ENCODE peak calls at places on chromosomes 6 and 20, in nine cellular contexts. B is upper lobe of right lung, M is heart right ventricle, F is foreskin fibroblast, O is lung, E is MM.1S, P is HCT116, S is coronary artery, D is AG10803. R is an unnamed sample.

GRCh38 chr6:37779111-37779800 is 40.3 kb upstream of the ZFAND3 start:
- DNase-seq in B (no peak), M (no peak), F (peak; percentile 46), O (no peak), E (no peak), P (no peak), S (no peak), D (no peak), R (no peak)

GRCh38 chr20:24684421-24684871 is 215.0 kb downstream of the SYNDIG1 start:
- DNase-seq in B (peak; percentile 60), M (no peak), F (no peak), O (no peak), E (no peak), P (no peak), S (no peak), D (no peak), R (peak; percentile 59)

GRCh38 chr20:5192570-5193431 is 66.0 kb downstream of the CDS2 start:
- DNase-seq in B (no peak), M (no peak), F (no peak), O (no peak), E (peak; percentile 76), P (no peak), S (no peak), D (no peak), R (no peak)

GRCh38 chr6:70700922-70701876 is 33.5 kb downstream of the SMAP1 start:
- DNase-seq in B (no peak), M (peak; percentile 32), F (no peak), O (no peak), E (no peak), P (no peak), S (no peak), D (no peak), R (no peak)

GRCh38 chr20:57708694-57709673 is 831 bp downstream of the PMEPA1 start:
- DNase-seq in B (peak; percentile 72), M (peak; percentile 41), F (peak; percentile 31), O (no peak), E (no peak), P (no peak), S (no peak), D (no peak), R (peak; percentile 86)

GRCh38 chr20:9514072-9514460 is 324 bp upstream of the LAMP5 start:
- DNase-seq in B (no peak), M (no peak), F (no peak), O (no peak), E (no peak), P (no peak), S (no peak), D (no peak), R (no peak)

GRCh38 chr6:13390658-13391057 is 62.3 kb upstream of the TBC1D7 start:
- DNase-seq in B (no peak), M (no peak), F (no peak), O (no peak), E (peak; percentile 73), P (no peak), S (no peak), D (no peak), R (no peak)

GRCh38 chr6:126015869-126016268 is 29.5 kb downstream of the TRMT11 start:
- DNase-seq in B (no peak), M (no peak), F (no peak), O (no peak), E (no peak), P (no peak), S (no peak), D (peak; percentile 29), R (no peak)

GRCh38 chr20:35020108-35021031 is 64.7 kb downstream of the MYH7B start:
- DNase-seq in B (no peak), M (no peak), F (peak; percentile 26), O (no peak), E (no peak), P (no peak), S (no peak), D (peak; percentile 31), R (no peak)

GRCh38 chr6:108407952-108408351 is 113.1 kb downstream of the AFG1L start:
- DNase-seq in B (no peak), M (no peak), F (no peak), O (no peak), E (no peak), P (no peak), S (no peak), D (no peak), R (no peak)

GRCh38 chr6:33313709-33314514 is at the start of gene TAPBP:
- DNase-seq in B (peak; percentile 83), M (peak; percentile 70), F (peak; percentile 76), O (peak; percentile 61), E (peak; percentile 87), P (no peak), S (peak; percentile 83), D (peak; percentile 46), R (peak; percentile 92)

GRCh38 chr6:105213272-105213671 is 33.5 kb upstream of the POPDC3 start:
- DNase-seq in B (no peak), M (no peak), F (no peak), O (no peak), E (no peak), P (no peak), S (no peak), D (no peak), R (no peak)

GRCh38 chr20:710762-711120 is 35.1 kb upstream of the SCRT2 start:
- DNase-seq in B (peak; percentile 51), M (no peak), F (no peak), O (no peak), E (no peak), P (no peak), S (peak; percentile 66), D (no peak), R (peak; percentile 27)

GRCh38 chr6:125780540-125781306 is 10.0 kb upstream of the NCOA7 start:
- DNase-seq in B (peak; percentile 74), M (peak; percentile 44), F (peak; percentile 88), O (peak; percentile 38), E (peak; percentile 71), P (peak; percentile 60), S (no peak), D (peak; percentile 83), R (peak; percentile 88)

GRCh38 chr6:106309024-106309423 is 16.5 kb downstream of the ATG5 start:
- DNase-seq in B (no peak), M (no peak), F (no peak), O (no peak), E (no peak), P (no peak), S (no peak), D (no peak), R (no peak)

DNA sequence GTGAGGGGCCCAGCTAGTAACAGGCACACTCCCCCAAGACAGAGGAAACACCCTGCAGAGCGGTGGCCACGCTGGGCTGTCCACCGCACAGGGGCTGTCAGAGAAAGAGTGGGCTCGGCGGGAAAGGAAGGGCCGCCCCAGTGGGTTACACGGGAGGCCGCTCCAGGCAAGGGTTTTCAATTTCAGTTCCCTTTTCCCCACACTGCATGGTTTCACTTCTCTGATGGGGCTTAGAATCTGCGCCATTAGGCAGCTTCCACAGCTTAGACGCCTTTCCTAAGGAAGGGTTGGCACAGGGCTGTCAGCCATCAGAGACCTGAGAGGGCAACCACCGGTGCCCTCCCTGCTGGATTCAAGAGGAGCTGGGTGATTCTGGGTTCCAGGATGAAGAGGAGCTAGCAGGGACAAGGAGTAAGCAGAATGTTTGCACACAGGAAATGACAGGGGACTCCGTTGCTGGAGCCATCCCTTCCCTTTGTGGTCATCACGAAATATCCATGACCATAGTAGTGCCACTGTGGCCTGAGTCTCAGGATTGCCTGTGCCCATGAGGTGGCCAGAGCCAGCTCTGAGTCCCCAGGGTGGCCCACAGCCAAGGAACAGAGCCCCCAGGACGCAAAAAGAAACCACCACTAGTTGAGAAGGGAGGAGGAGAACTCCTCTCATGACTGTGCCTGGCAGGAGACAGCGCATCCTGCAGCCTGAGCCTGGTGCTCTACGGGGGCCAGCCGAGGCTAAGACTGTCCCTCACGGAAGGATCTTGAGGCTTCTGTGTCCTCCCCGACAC is 282.6 kb downstream of the NRN1 start:
- DNase-seq in B (peak; percentile 73), M (peak; percentile 38), F (no peak), O (no peak), E (peak; percentile 63), P (no peak), S (peak; percentile 65), D (no peak), R (peak; percentile 88)
- H3K4me3 ChIP-seq in B (no peak overlapping the region), M (no peak overlapping the region), F (no peak overlapping the region), O (no peak overlapping the region), E (peak overlapping the region; percentile 65), P (no peak overlapping the region), S (no peak overlapping the region), D (no peak overlapping the region), R (no peak overlapping the region)

GRCh38 chr20:37346526-37347346 is 796 bp downstream of the SRC start:
- DNase-seq in B (no peak), M (no peak), F (no peak), O (no peak), E (no peak), P (no peak), S (peak; percentile 60), D (no peak), R (peak; percentile 75)
- H3K4me3 ChIP-seq in B (peak overlapping the region; percentile 67), M (peak overlapping the region; percentile 61), F (peak overlapping the region; percentile 61), O (peak overlapping the region; percentile 16), E (no peak overlapping the region), P (peak overlapping the region; percentile 70), S (peak overlapping the region; percentile 96), D (peak overlapping the region; percentile 78), R (peak overlapping the region; percentile 44)

DNA sequence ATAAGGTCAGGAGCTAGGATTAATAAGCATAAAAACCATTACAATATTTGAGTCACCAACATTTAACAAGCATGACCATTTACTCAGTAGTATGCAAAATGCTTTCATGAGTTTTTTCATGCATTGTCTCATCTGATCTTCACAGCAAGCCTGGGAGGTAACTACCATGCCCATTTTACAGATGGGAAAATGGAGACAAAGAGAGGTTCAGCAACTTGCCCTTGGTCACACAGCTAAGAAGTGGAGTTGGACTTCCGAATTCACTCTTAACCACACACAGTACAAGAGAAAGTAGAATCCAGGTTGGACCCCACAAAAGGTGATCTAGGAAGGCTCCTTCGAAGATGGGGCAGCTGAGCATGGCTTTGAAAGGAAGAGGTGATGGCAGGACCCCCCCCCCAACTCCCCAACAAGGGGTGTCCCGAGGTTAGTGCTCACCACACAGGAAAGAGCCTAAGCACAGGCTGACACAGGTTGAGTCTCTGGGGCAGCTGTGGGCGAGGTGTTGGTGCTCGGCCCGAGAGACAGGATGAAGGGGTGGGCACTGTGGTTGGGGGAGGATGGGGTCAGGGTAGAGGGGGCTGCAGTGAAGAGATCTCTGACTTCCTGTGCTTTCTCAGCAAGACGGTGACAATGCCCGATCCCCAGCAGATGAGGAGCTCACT is 108.8 kb downstream of the PREX1 start:
- DNase-seq in B (no peak), M (no peak), F (no peak), O (no peak), E (no peak), P (no peak), S (no peak), D (no peak), R (peak; percentile 88)
- H3K4me3 ChIP-seq in B (no peak overlapping the region), M (no peak overlapping the region), F (no peak overlapping the region), O (no peak overlapping the region), E (no peak overlapping the region), P (no peak overlapping the region), S (no peak overlapping the region), D (no peak overlapping the region), R (peak overlapping the region; percentile 28)

DNA sequence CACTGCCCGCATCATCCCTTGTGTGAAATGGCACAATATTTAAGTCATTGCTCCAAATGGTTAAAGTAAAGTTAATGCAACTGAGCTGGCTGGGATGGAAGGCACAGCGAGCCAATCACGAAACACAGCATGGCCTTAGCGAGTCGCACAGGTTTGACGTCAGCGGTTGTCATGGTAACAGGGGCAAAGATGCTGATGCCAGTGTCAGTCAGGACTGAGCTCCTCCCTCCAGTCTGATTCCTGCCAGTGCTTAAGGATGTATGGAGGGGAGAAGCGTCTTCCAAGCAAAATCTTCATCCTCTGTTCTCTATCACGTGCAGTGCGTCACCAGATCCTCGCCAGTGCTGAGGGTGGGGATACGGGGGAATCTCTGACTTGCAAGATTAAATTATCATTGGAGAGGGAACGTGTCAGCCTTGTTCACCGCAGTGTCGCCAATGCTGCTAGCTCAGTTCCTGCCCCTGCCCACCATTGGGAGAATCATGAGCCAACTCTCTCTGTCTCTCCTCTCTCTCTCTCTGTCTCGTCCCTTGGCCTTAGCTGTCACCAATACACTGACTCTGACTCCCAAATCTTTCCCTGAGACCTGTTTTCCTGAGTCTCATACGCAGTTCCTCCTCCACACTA is 24.5 kb downstream of the TSPYL4 start:
- DNase-seq in B (no peak), M (peak; percentile 91), F (peak; percentile 96), O (no peak), E (no peak), P (peak; percentile 31), S (peak; percentile 89), D (peak; percentile 94), R (no peak)
- H3K4me3 ChIP-seq in B (no peak overlapping the region), M (no peak overlapping the region), F (peak overlapping the region; percentile 36), O (no peak overlapping the region), E (no peak overlapping the region), P (no peak overlapping the region), S (peak overlapping the region; percentile 66), D (peak overlapping the region; percentile 60), R (no peak overlapping the region)

R was measured in spleen.